ENCODE peak calls at places on chromosomes 7 and 10, in four cellular contexts. B, O, L and F are unnamed samples.
A peak's percentile ranks its signal among the peaks of the same experiment; 100 is the strongest.

GRCh38 chr10:93703066-93703465 is 674 bp upstream of the FRA10AC1 start:
- DNase-seq in B (no peak), O (peak; percentile 21), L (no peak), F (no peak)

GRCh38 chr7:83271212-83272099 is 108.8 kb upstream of the PCLO start:
- DNase-seq in O (no peak), L (peak; percentile 70), B (peak; percentile 22), F (peak; percentile 52)

GRCh38 chr7:94562525-94562924 is 52.9 kb downstream of the CASD1 start:
- DNase-seq in B (no peak), O (no peak), L (peak; percentile 10), F (no peak)

GRCh38 chr7:116528008-116528789 is 3.4 kb downstream of the CAV1 start:
- DNase-seq in L (peak; percentile 98), B (peak; percentile 79), O (peak; percentile 36), F (peak; percentile 85)

GRCh38 chr7:16589895-16590294 is 55.7 kb downstream of the ANKMY2 start:
- DNase-seq in L (no peak), O (no peak), B (no peak), F (no peak)

GRCh38 chr10:130137077-130137448 is 872 bp downstream of the GLRX3 start:
- DNase-seq in O (no peak), L (peak; percentile 80), B (peak; percentile 42), F (peak; percentile 17)

GRCh38 chr7:48088559-48089414 is at the start of gene UPP1:
- DNase-seq in O (peak; percentile 96), B (peak; percentile 92), L (peak; percentile 98), F (peak; percentile 83)

GRCh38 chr7:129452589-129453231 is 18.5 kb downstream of the STRIP2 start:
- DNase-seq in L (no peak), B (peak; percentile 25), O (no peak), F (peak; percentile 55)

GRCh38 chr10:52077796-52078195 is 236.3 kb upstream of the DKK1 start:
- DNase-seq in O (no peak), L (no peak), B (no peak), F (no peak)

GRCh38 chr10:7458554-7458953 is 47.7 kb upstream of the SFMBT2 start:
- DNase-seq in O (no peak), L (no peak), B (no peak), F (no peak)

GRCh38 chr10:78196964-78197363 is 163.3 kb downstream of the RPS24 start:
- DNase-seq in L (peak; percentile 87), O (no peak), B (peak; percentile 95), F (peak; percentile 80)

GRCh38 chr10:124520553-124521428 is 59.2 kb downstream of the LHPP start:
- DNase-seq in L (no peak), O (no peak), B (no peak), F (no peak)

GRCh38 chr10:47092822-47093221 is 181.6 kb downstream of the PTPN20 start:
- DNase-seq in O (no peak), L (no peak), B (no peak), F (no peak)

GRCh38 chr10:93752761-93753160 is 5.0 kb upstream of the LGI1 start:
- DNase-seq in L (peak; percentile 94), O (no peak), B (peak; percentile 59), F (peak; percentile 74)

GRCh38 chr7:14321947-14322346 is 332.5 kb upstream of the ETV1 start:
- DNase-seq in O (no peak), B (no peak), L (no peak), F (peak; percentile 21)

GRCh38 chr7:7103343-7104313 is 78.7 kb upstream of the C1GALT1 start:
- DNase-seq in B (peak; percentile 58), O (no peak), L (peak; percentile 68), F (peak; percentile 81)

GRCh38 chr10:58513189-58514101 is 773 bp downstream of the BICC1 start:
- DNase-seq in B (peak; percentile 62), L (peak; percentile 62), O (peak; percentile 51), F (peak; percentile 71)

GRCh38 chr7:2872296-2872874 is 28.3 kb upstream of the GNA12 start:
- DNase-seq in L (no peak), B (no peak), O (no peak), F (no peak)

GRCh38 chr7:74708569-74709275 is 51.2 kb downstream of the GTF2I start:
- DNase-seq in B (no peak), L (no peak), O (no peak), F (no peak)

GRCh38 chr7:135792866-135793265 is 44.3 kb upstream of the FAM180A start:
- DNase-seq in O (no peak), B (no peak), L (no peak), F (no peak)

GRCh38 chr7:135798104-135798503 is 49.5 kb upstream of the FAM180A start:
- DNase-seq in L (no peak), B (no peak), O (no peak), F (no peak)

GRCh38 chr7:135793841-135794240 is 45.2 kb upstream of the FAM180A start:
- DNase-seq in L (no peak), O (no peak), B (no peak), F (no peak)

GRCh38 chr7:135792334-135792733 is 43.7 kb upstream of the FAM180A start:
- DNase-seq in B (no peak), L (no peak), O (no peak), F (no peak)

DNA sequence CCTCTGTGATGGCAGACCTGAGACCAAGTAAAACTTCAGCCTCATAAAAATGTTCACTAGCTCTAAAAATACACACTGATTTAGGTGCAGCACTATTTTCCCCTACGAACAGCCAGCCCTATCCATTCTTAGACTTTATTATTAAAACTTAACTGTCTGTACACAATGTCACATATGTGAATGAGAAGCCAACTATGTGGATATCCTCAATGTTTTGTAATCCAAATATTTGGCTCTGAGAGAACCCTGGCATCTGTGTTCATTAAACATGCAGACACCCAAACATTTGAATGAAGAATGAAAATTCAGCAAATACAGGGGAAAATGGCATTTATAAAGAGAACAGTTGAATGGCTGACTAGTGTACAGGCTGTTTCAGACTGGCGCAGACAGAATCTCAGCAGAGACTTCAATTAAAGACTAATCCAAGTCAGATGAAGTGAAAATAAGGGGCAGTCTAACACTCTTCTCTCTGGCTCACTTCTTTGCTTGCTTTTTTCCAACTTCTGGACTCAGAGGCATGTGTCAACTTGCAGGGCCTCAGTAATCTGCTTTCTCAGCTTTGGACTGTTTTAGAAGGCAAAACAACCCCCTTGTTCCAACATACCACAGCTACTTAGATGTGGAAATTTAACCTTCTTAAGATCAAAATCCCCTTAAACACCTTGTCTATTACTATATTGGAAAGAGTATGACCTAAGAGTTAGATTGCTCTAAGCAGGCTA is 47.4 kb upstream of the FAM180A start:
- DNase-seq in O (no peak), L (no peak), B (peak; percentile 39), F (no peak)
- H3K27ac ChIP-seq in O (no peak overlapping the region), L (no peak overlapping the region), B (no peak overlapping the region), F (no peak overlapping the region)

DNA sequence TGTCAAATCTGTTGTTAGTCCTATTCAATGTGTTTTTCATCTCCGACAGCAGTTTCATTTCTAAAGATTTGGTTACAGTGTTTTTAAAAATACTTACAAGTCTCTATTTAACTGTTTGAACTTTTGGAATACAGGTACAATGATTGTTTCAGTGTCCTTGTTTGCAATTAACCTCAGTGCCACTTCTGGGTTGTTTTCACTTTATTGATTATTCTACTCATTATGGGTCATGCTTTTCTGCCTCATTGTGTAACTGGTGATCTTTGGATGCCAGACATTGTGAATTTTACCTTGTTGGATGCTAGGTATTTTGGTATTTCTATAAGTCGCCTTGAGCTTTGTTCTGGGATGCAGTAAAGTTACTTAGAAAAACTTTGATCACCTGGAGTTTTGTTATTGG is 331.3 kb downstream of the AUTS2 start:
- DNase-seq in L (no peak), O (no peak), B (no peak), F (no peak)
- H3K4me1 ChIP-seq in L (no peaks in the 10 kb centered on the region), O (no peaks in the 10 kb centered on the region), B (no peaks in the 10 kb centered on the region), F (no peaks in the 10 kb centered on the region)

GRCh38 chr10:5607594-5607993 is 58.8 kb downstream of the ASB13 start:
- DNase-seq in B (no peak), O (no peak), L (no peak), F (no peak)

GRCh38 chr10:5606321-5606720 is 60.1 kb downstream of the ASB13 start:
- DNase-seq in L (no peak), O (no peak), B (no peak), F (no peak)

GRCh38 chr10:5609952-5610616 is 56.3 kb downstream of the ASB13 start:
- DNase-seq in B (peak; percentile 88), L (no peak), O (peak; percentile 89), F (peak; percentile 75)

GRCh38 chr10:5606864-5607263 is 59.5 kb downstream of the ASB13 start:
- DNase-seq in O (no peak), B (no peak), L (no peak), F (no peak)

GRCh38 chr10:5608608-5609270 is 57.7 kb downstream of the ASB13 start:
- DNase-seq in B (no peak), L (no peak), O (no peak), F (no peak)
- H3K27ac ChIP-seq in B (peak overlapping the region; percentile 93), L (no peak overlapping the region), O (no peak overlapping the region), F (peak overlapping the region; percentile 100)

DNA sequence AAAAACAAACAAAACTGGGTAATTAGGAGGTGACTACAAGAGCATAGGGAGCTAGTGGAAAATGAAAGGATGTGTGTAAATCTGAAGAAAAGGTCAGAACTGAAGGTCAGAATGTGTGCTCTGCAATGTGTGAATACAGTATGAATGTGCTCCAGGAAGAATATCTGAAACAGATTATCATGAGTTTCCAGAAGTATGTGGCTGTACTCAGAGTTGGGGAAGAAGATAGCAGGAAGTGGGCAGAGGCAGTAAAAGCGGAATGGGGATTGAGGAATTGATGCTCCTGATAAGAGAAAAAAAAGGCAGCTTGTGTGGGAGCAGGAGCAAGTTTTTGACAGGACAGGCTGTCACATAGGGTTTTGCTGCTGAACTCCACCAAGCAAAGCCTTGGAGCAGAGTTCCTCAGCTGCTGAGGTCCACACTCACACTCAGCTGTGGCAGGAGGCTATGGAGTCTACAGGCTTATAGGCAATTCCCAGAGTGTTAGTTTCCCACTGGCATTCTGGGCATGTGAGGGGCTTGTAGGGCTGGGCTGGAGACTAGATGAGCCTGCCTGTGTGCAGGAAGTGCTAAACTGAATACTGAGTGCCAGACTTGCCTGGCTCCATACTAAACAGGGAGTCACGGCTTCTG is 22.9 kb downstream of the H2AZ2 start:
- DNase-seq in L (peak; percentile 69), B (no peak), O (no peak), F (no peak)
- H3K4me1 ChIP-seq in L (peaks cover 1% of the 10 kb centered on the region), B (no peaks in the 10 kb centered on the region), O (no peaks in the 10 kb centered on the region), F (no peaks in the 10 kb centered on the region)

DNA sequence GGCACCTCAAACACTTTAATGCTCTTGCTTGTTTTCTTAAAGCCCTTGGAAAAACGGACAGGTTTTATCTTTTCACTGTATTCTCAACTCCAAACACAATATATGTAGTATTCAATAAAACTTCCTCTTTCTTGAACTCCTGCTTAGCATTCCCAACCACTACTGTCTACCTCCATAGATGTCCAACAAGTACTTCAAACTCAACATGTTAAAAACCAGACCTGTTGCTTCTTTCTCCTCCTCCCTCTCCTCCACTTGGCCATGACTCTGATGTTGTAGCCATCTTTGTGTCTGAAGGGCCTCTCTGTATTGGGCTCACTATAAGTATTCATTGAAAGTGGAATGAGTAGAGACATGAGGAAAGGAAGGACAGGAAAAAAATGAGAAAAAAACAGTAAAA is 16.2 kb upstream of the COL17A1 start:
- DNase-seq in B (no peak), O (no peak), L (no peak), F (no peak)
- H3K27ac ChIP-seq in B (no peak overlapping the region), O (no peak overlapping the region), L (no peak overlapping the region), F (no peak overlapping the region)

DNA sequence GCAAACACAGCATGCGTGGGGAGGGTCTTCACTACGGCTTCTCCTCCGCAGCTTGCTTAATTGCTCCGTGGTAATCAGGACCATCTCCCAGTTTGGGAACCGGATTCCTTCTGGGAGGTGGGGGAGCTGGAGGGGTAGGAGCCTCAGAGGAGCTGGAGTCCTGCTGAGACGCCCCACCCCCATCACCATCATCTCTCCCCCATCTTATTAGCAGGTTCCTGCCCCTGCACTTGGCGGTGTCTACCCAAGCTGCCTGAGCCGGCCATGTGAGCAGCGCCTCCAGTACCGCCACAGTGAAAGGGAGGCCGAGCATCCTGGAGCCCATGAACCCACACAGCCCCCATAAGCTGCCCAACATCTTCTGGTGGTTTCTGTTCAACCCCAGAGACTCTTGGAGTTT is 87.8 kb upstream of the INSIG1 start:
- DNase-seq in O (no peak), L (no peak), B (no peak), F (no peak)
- H3K4me1 ChIP-seq in O (no peaks in the 10 kb centered on the region), L (peaks cover 26% of the 10 kb centered on the region), B (peaks cover 26% of the 10 kb centered on the region), F (peaks cover 54% of the 10 kb centered on the region)